ENCODE peak calls at places on chromosomes 7 and 10, in five cellular contexts. One of them, this sample, is unnamed.

GRCh38 chr7:33432825-33433224 is 303.5 kb downstream of the BBS9 start:
- DNase-seq in K562: no peak
- DNase-seq in GM12878: no peak
- DNase-seq in HepG2: no peak
- DNase-seq in H1: no peak
- DNase-seq in this sample: no peak

GRCh38 chr10:69880301-69881081 is 78.8 kb downstream of the COL13A1 start:
- DNase-seq in K562: no peak
- DNase-seq in GM12878: no peak
- DNase-seq in HepG2: no peak
- DNase-seq in H1: no peak
- DNase-seq in this sample: peak; percentile 33

GRCh38 chr7:115274-115911 is 77.0 kb upstream of the FAM20C start:
- DNase-seq in K562: no peak
- DNase-seq in GM12878: no peak
- DNase-seq in HepG2: no peak
- DNase-seq in H1: no peak
- DNase-seq in this sample: no peak

GRCh38 chr7:50591480-50592438 is 26.6 kb upstream of the DDC start:
- DNase-seq in K562: no peak
- DNase-seq in GM12878: peak; percentile 21
- DNase-seq in HepG2: peak; percentile 78
- DNase-seq in H1: no peak
- DNase-seq in this sample: no peak

GRCh38 chr7:20280475-20281351 is 50.0 kb upstream of the ITGB8 start:
- DNase-seq in K562: no peak
- DNase-seq in GM12878: no peak
- DNase-seq in HepG2: no peak
- DNase-seq in H1: no peak
- DNase-seq in this sample: no peak

GRCh38 chr10:74032900-74033655 is 35.2 kb downstream of the VCL start:
- DNase-seq in K562: no peak
- DNase-seq in GM12878: no peak
- DNase-seq in HepG2: no peak
- DNase-seq in H1: no peak
- DNase-seq in this sample: no peak

GRCh38 chr7:135599471-135599870 is 41.8 kb downstream of the NUP205 start:
- DNase-seq in K562: no peak
- DNase-seq in GM12878: no peak
- DNase-seq in HepG2: no peak
- DNase-seq in H1: no peak
- DNase-seq in this sample: no peak

GRCh38 chr10:21260060-21260792 is 265.3 kb downstream of the SKIDA1 start:
- DNase-seq in K562: no peak
- DNase-seq in GM12878: no peak
- DNase-seq in HepG2: no peak
- DNase-seq in H1: no peak
- DNase-seq in this sample: no peak

GRCh38 chr7:81484266-81484665 is 285.6 kb downstream of the HGF start:
- DNase-seq in K562: no peak
- DNase-seq in GM12878: no peak
- DNase-seq in HepG2: peak; percentile 4
- DNase-seq in H1: no peak
- DNase-seq in this sample: peak; percentile 71

GRCh38 chr10:89534826-89535166 is 598 bp downstream of the SLC16A12 start:
- DNase-seq in K562: no peak
- DNase-seq in GM12878: no peak
- DNase-seq in HepG2: no peak
- DNase-seq in H1: no peak
- DNase-seq in this sample: no peak

GRCh38 chr10:88065384-88066049 is 202.1 kb downstream of the PTEN start:
- DNase-seq in K562: no peak
- DNase-seq in GM12878: no peak
- DNase-seq in HepG2: no peak
- DNase-seq in H1: no peak
- DNase-seq in this sample: no peak

GRCh38 chr10:131656446-131656845 is 244.4 kb upstream of the PPP2R2D start:
- DNase-seq in K562: no peak
- DNase-seq in GM12878: no peak
- DNase-seq in HepG2: no peak
- DNase-seq in H1: peak; percentile 35
- DNase-seq in this sample: no peak

DNA sequence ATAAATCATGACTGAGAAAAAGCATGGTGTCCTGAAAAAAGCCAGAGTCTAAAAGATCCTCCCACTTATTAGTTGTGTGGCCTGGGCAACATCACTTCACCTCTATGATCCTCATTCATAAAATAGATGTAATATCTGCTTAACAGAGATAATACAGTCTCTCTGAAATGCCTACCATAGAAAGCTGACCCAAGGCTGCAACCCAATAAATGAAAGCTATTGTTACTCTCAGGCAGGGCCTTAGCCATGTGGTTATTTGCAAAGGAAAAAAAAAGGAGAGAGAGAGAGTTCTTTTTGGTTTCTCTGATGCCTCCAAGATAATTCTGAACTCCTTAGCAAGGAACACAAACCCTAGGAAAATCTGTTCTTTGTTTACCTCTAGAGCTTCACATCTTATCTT is 7.9 kb downstream of the FAM13C start:
- DNase-seq in K562: no peak
- DNase-seq in GM12878: no peak
- DNase-seq in HepG2: no peak
- DNase-seq in H1: no peak
- DNase-seq in this sample: no peak
- TF ChIP-seq CREB1 in K562: no peak
- TF ChIP-seq CREB1 in GM12878: no peak
- TF ChIP-seq CREB1 in HepG2: no peak
- TF ChIP-seq CREB1 in H1: no peak
- TF ChIP-seq CREB1 in this sample: no peak

DNA sequence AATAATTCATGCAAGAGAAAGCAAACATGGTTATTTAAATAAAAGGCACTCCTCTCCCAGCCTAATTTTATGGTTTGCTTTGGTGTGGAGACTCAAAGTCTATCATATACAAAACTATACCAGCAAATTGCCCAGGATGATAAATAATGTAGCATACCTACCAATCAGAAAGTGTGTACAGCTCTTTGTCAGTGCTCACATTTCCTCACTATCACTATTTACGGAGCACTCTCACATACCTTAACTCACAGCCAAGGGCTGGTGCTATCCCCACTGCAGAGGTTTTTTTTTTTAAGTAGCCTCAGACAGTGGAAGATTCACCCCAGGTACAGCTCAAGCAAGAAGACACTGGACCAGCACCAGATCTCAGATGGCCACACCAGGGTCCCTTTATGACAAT is 2.5 kb downstream of the PDLIM1 start:
- DNase-seq in K562: no peak
- DNase-seq in GM12878: no peak
- DNase-seq in HepG2: no peak
- DNase-seq in H1: no peak
- DNase-seq in this sample: no peak
- H3K4me1 ChIP-seq in K562: peaks cover 24% of the 10 kb centered on the region
- H3K4me1 ChIP-seq in GM12878: peaks cover 33% of the 10 kb centered on the region
- H3K4me1 ChIP-seq in HepG2: peaks cover 71% of the 10 kb centered on the region
- H3K4me1 ChIP-seq in H1: peaks cover 5% of the 10 kb centered on the region
- H3K4me1 ChIP-seq in this sample: peaks cover 43% of the 10 kb centered on the region

GRCh38 chr10:102334106-102334505 is 61.4 kb upstream of the NFKB2 start:
- DNase-seq in K562: no peak
- DNase-seq in GM12878: no peak
- DNase-seq in HepG2: no peak
- DNase-seq in H1: no peak
- DNase-seq in this sample: no peak
- TF ChIP-seq CREB1 in K562: no peak
- TF ChIP-seq CREB1 in GM12878: no peak
- TF ChIP-seq CREB1 in HepG2: no peak
- TF ChIP-seq CREB1 in H1: no peak
- TF ChIP-seq CREB1 in this sample: no peak

DNA sequence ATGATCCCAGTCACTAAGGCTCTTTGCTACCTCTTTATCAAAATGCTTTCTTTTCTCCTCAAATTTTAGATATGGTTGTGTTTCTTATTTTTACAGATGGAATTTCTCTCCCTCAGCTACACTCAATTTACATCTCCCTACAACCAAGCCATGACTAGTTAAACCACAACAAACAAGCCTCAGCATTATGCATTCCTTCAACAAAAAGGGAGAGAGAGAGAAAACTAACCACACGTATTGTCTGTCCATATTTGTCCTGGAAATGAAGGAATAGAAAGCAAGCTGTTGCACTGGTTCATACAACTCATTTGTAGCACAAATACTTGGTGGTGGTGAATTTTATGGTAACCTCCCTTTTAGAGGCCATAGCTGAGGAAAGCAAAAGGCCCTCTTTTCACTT is 286.4 kb downstream of the AHR start:
- DNase-seq in K562: no peak
- DNase-seq in GM12878: no peak
- DNase-seq in HepG2: no peak
- DNase-seq in H1: no peak
- DNase-seq in this sample: no peak
- H3K4me1 ChIP-seq in K562: no peaks in the 10 kb centered on the region
- H3K4me1 ChIP-seq in GM12878: no peaks in the 10 kb centered on the region
- H3K4me1 ChIP-seq in HepG2: no peaks in the 10 kb centered on the region
- H3K4me1 ChIP-seq in H1: no peaks in the 10 kb centered on the region
- H3K4me1 ChIP-seq in this sample: no peaks in the 10 kb centered on the region

GRCh38 chr7:152313879-152314604 is 121.8 kb downstream of the KMT2C start:
- DNase-seq in K562: peak; percentile 74
- DNase-seq in GM12878: no peak
- DNase-seq in HepG2: no peak
- DNase-seq in H1: no peak
- DNase-seq in this sample: no peak

GRCh38 chr7:152312316-152312715 is 123.5 kb downstream of the KMT2C start:
- DNase-seq in K562: no peak
- DNase-seq in GM12878: no peak
- DNase-seq in HepG2: no peak
- DNase-seq in H1: no peak
- DNase-seq in this sample: no peak

GRCh38 chr7:152313217-152313616 is 122.6 kb downstream of the KMT2C start:
- DNase-seq in K562: no peak
- DNase-seq in GM12878: no peak
- DNase-seq in HepG2: no peak
- DNase-seq in H1: no peak
- DNase-seq in this sample: no peak

GRCh38 chr7:152315845-152316244 is 120.0 kb downstream of the KMT2C start:
- DNase-seq in K562: no peak
- DNase-seq in GM12878: no peak
- DNase-seq in HepG2: no peak
- DNase-seq in H1: no peak
- DNase-seq in this sample: no peak
- TF ChIP-seq CREB1 in K562: no peak
- TF ChIP-seq CREB1 in GM12878: no peak
- TF ChIP-seq CREB1 in HepG2: no peak
- TF ChIP-seq CREB1 in H1: no peak
- TF ChIP-seq CREB1 in this sample: no peak

DNA sequence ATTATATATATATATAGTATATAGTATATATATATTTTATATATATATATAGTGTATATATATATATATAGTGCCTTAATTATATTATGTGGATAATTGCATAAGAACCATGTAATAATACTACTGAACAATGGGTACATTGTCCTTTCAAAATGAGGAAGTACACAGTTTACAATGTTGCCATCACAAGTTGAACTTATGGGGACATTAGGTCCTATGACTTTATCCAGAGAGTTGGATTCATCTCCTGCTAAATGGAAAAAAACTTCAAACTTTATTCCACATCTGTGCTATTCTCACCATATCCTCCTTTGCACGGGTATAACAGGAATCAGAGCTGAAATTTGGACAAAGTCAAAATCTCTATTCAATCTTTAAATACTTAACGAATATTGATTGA is 105.0 kb upstream of the AGR3 start:
- DNase-seq in K562: no peak
- DNase-seq in GM12878: no peak
- DNase-seq in HepG2: no peak
- DNase-seq in H1: no peak
- DNase-seq in this sample: no peak
- H3K4me1 ChIP-seq in K562: no peaks in the 10 kb centered on the region
- H3K4me1 ChIP-seq in GM12878: no peaks in the 10 kb centered on the region
- H3K4me1 ChIP-seq in HepG2: peaks cover 73% of the 10 kb centered on the region
- H3K4me1 ChIP-seq in H1: no peaks in the 10 kb centered on the region
- H3K4me1 ChIP-seq in this sample: no peaks in the 10 kb centered on the region

DNA sequence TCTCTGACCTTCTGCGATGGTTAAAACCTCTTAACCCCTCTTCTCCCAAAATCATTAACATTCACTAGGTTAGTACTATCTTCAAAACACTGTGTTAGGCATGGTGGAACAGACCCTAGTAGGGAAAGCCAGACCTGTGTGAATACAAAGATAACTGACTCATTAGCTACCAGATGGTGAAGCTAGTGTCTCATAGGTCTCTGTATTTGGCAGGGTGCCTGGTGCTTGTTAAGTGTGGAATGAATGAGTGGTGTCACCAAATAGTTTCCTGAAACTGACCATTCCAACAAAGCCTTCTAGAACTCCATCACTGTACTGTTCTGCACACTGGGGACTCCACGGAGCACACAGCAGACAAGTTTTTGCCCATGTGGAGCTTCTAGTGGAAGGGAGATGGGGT is 27.7 kb upstream of the TM9SF3 start:
- DNase-seq in K562: peak; percentile 57
- DNase-seq in GM12878: no peak
- DNase-seq in HepG2: peak; percentile 24
- DNase-seq in H1: no peak
- DNase-seq in this sample: no peak
- TF ChIP-seq CREB1 in K562: no peak
- TF ChIP-seq CREB1 in GM12878: no peak
- TF ChIP-seq CREB1 in HepG2: no peak
- TF ChIP-seq CREB1 in H1: no peak
- TF ChIP-seq CREB1 in this sample: no peak

GRCh38 chr10:104258209-104258608 is 3.5 kb downstream of the GSTO1 start:
- DNase-seq in K562: no peak
- DNase-seq in GM12878: no peak
- DNase-seq in HepG2: no peak
- DNase-seq in H1: no peak
- DNase-seq in this sample: no peak
- H3K4me1 ChIP-seq in K562: peaks cover 17% of the 10 kb centered on the region
- H3K4me1 ChIP-seq in GM12878: peaks cover 8% of the 10 kb centered on the region
- H3K4me1 ChIP-seq in HepG2: peaks cover 81% of the 10 kb centered on the region
- H3K4me1 ChIP-seq in H1: peaks cover 5% of the 10 kb centered on the region
- H3K4me1 ChIP-seq in this sample: peaks cover 21% of the 10 kb centered on the region

DNA sequence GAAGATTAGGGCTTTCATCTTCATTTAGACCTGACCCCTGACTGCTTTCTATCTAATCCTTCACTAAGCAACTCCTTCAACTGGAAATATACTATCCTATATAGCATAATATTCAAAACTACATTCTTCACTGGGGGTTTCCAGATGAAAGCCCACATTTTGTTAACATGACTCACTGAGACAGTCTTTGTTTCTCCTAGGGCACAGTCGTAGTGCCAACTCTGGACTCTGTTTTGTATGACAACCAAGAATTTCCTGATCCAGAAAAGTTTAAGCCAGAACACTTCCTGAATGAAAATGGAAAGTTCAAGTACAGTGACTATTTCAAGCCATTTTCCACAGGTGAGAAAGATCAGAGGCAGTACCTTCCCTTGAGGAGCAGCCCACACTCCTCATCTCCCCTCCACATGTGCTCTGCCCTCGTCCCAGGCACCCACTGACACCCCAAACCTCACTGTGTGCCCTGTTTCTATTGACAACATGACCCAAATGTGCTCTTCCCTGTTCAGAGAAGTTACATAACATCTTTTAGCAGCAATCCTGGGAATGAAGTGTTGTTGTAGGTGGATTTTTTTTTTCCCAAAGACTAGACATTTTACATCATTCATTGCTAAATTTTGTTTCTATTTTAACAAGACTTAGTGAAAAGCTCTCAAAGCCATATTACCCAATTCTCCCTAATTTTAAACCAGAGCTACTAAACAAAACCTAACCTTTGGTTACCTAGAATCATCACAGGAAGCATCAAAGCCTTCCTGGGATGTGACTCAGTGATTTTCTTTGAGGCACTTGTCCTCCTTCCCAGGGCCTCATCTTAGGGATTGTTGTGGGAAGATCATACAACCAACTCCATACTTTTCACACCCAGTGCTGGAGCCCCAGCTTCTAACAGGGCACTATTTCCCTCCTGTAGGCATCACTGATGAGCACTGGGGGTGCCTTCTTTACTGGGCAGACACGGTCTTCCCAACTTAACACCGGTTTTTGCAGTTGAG is 10.7 kb downstream of the CYP2E1 start:
- DNase-seq in K562: no peak
- DNase-seq in GM12878: no peak
- DNase-seq in HepG2: no peak
- DNase-seq in H1: no peak
- DNase-seq in this sample: no peak
- TF ChIP-seq CREB1 in K562: no peak
- TF ChIP-seq CREB1 in GM12878: no peak
- TF ChIP-seq CREB1 in HepG2: no peak
- TF ChIP-seq CREB1 in H1: no peak
- TF ChIP-seq CREB1 in this sample: no peak